ENCODE peak calls at places on chromosome 14, in nine cellular contexts. One of them, this sample, is unnamed.

GRCh38 chr14:104202259-104203070 is 64.1 kb downstream of the KIF26A start:
- DNase-seq in choroid plexus epithelial cell: no peak
- DNase-seq in PC-3: no peak
- DNase-seq in body of pancreas: peak; percentile 75
- DNase-seq in IMR-90: no peak
- DNase-seq in AG04450: no peak
- DNase-seq in HFF-Myc: no peak
- DNase-seq in CD4-positive, alpha-beta T cell: no peak
- DNase-seq in GM12864: no peak
- DNase-seq in this sample: peak; percentile 36

GRCh38 chr14:38079268-38079667 is 128.4 kb upstream of the SSTR1 start:
- DNase-seq in choroid plexus epithelial cell: peak; percentile 6
- DNase-seq in PC-3: peak; percentile 36
- DNase-seq in body of pancreas: no peak
- DNase-seq in IMR-90: peak; percentile 43
- DNase-seq in AG04450: peak; percentile 1
- DNase-seq in HFF-Myc: no peak
- DNase-seq in CD4-positive, alpha-beta T cell: no peak
- DNase-seq in GM12864: no peak
- DNase-seq in this sample: no peak

GRCh38 chr14:61103541-61104339 is 122.7 kb downstream of the SLC38A6 start:
- DNase-seq in choroid plexus epithelial cell: peak; percentile 97
- DNase-seq in PC-3: peak; percentile 99
- DNase-seq in body of pancreas: peak; percentile 52
- DNase-seq in IMR-90: peak; percentile 99
- DNase-seq in AG04450: peak; percentile 95
- DNase-seq in HFF-Myc: peak; percentile 94
- DNase-seq in CD4-positive, alpha-beta T cell: no peak
- DNase-seq in GM12864: peak; percentile 60
- DNase-seq in this sample: peak; percentile 77

GRCh38 chr14:100592972-100593371 is 5.8 kb upstream of the BEGAIN start:
- DNase-seq in choroid plexus epithelial cell: no peak
- DNase-seq in PC-3: no peak
- DNase-seq in body of pancreas: no peak
- DNase-seq in IMR-90: no peak
- DNase-seq in AG04450: no peak
- DNase-seq in HFF-Myc: no peak
- DNase-seq in CD4-positive, alpha-beta T cell: no peak
- DNase-seq in GM12864: no peak
- DNase-seq in this sample: no peak

GRCh38 chr14:29140059-29140458 is 373.5 kb downstream of the FOXG1 start:
- DNase-seq in choroid plexus epithelial cell: no peak
- DNase-seq in PC-3: no peak
- DNase-seq in body of pancreas: no peak
- DNase-seq in IMR-90: no peak
- DNase-seq in AG04450: no peak
- DNase-seq in HFF-Myc: no peak
- DNase-seq in CD4-positive, alpha-beta T cell: no peak
- DNase-seq in GM12864: no peak
- DNase-seq in this sample: no peak

GRCh38 chr14:76326918-76327689 is 48.8 kb upstream of the ESRRB start:
- DNase-seq in choroid plexus epithelial cell: no peak
- DNase-seq in PC-3: no peak
- DNase-seq in body of pancreas: no peak
- DNase-seq in IMR-90: no peak
- DNase-seq in AG04450: no peak
- DNase-seq in HFF-Myc: no peak
- DNase-seq in CD4-positive, alpha-beta T cell: no peak
- DNase-seq in GM12864: no peak
- DNase-seq in this sample: no peak

GRCh38 chr14:22545842-22546721 is 42.9 kb downstream of the DAD1 start:
- DNase-seq in choroid plexus epithelial cell: peak; percentile 84
- DNase-seq in PC-3: peak; percentile 77
- DNase-seq in body of pancreas: no peak
- DNase-seq in IMR-90: peak; percentile 89
- DNase-seq in AG04450: peak; percentile 67
- DNase-seq in HFF-Myc: peak; percentile 70
- DNase-seq in CD4-positive, alpha-beta T cell: no peak
- DNase-seq in GM12864: no peak
- DNase-seq in this sample: no peak

GRCh38 chr14:101200008-101200649 is 296.6 kb upstream of the RTL1 start:
- DNase-seq in choroid plexus epithelial cell: no peak
- DNase-seq in PC-3: no peak
- DNase-seq in body of pancreas: no peak
- DNase-seq in IMR-90: no peak
- DNase-seq in AG04450: no peak
- DNase-seq in HFF-Myc: no peak
- DNase-seq in CD4-positive, alpha-beta T cell: no peak
- DNase-seq in GM12864: no peak
- DNase-seq in this sample: no peak

GRCh38 chr14:58415636-58416559 is 11.4 kb downstream of the TIMM9 start:
- DNase-seq in choroid plexus epithelial cell: no peak
- DNase-seq in PC-3: no peak
- DNase-seq in body of pancreas: no peak
- DNase-seq in IMR-90: no peak
- DNase-seq in AG04450: no peak
- DNase-seq in HFF-Myc: no peak
- DNase-seq in CD4-positive, alpha-beta T cell: no peak
- DNase-seq in GM12864: no peak
- DNase-seq in this sample: no peak

GRCh38 chr14:42884100-42884499 is 1277.4 kb downstream of the LRFN5 start:
- DNase-seq in choroid plexus epithelial cell: peak; percentile 77
- DNase-seq in PC-3: peak; percentile 66
- DNase-seq in body of pancreas: no peak
- DNase-seq in IMR-90: peak; percentile 93
- DNase-seq in AG04450: peak; percentile 79
- DNase-seq in HFF-Myc: peak; percentile 33
- DNase-seq in CD4-positive, alpha-beta T cell: no peak
- DNase-seq in GM12864: no peak
- DNase-seq in this sample: no peak

GRCh38 chr14:104394606-104394910 is 185.0 kb upstream of the C14orf180 start:
- DNase-seq in choroid plexus epithelial cell: no peak
- DNase-seq in PC-3: no peak
- DNase-seq in body of pancreas: no peak
- DNase-seq in IMR-90: no peak
- DNase-seq in AG04450: no peak
- DNase-seq in HFF-Myc: no peak
- DNase-seq in CD4-positive, alpha-beta T cell: no peak
- DNase-seq in GM12864: no peak
- DNase-seq in this sample: no peak

GRCh38 chr14:69288001-69288771 is 28.2 kb downstream of the GALNT16 start:
- DNase-seq in choroid plexus epithelial cell: peak; percentile 80
- DNase-seq in PC-3: peak; percentile 47
- DNase-seq in body of pancreas: peak; percentile 50
- DNase-seq in IMR-90: peak; percentile 42
- DNase-seq in AG04450: peak; percentile 15
- DNase-seq in HFF-Myc: no peak
- DNase-seq in CD4-positive, alpha-beta T cell: no peak
- DNase-seq in GM12864: no peak
- DNase-seq in this sample: peak; percentile 10

GRCh38 chr14:83247925-83248639 is 1714.4 kb upstream of the SEL1L start:
- DNase-seq in choroid plexus epithelial cell: no peak
- DNase-seq in PC-3: no peak
- DNase-seq in body of pancreas: no peak
- DNase-seq in IMR-90: no peak
- DNase-seq in AG04450: no peak
- DNase-seq in HFF-Myc: no peak
- DNase-seq in CD4-positive, alpha-beta T cell: no peak
- DNase-seq in GM12864: no peak
- DNase-seq in this sample: no peak

GRCh38 chr14:23895480-23895879 is 58.1 kb upstream of the DHRS4 start:
- DNase-seq in choroid plexus epithelial cell: peak; percentile 4
- DNase-seq in PC-3: peak; percentile 10
- DNase-seq in body of pancreas: no peak
- DNase-seq in IMR-90: no peak
- DNase-seq in AG04450: no peak
- DNase-seq in HFF-Myc: no peak
- DNase-seq in CD4-positive, alpha-beta T cell: no peak
- DNase-seq in GM12864: no peak
- DNase-seq in this sample: no peak

GRCh38 chr14:104676694-104677505 is 12.5 kb upstream of the INF2 start:
- DNase-seq in choroid plexus epithelial cell: peak; percentile 31
- DNase-seq in PC-3: no peak
- DNase-seq in body of pancreas: no peak
- DNase-seq in IMR-90: no peak
- DNase-seq in AG04450: no peak
- DNase-seq in HFF-Myc: no peak
- DNase-seq in CD4-positive, alpha-beta T cell: no peak
- DNase-seq in GM12864: no peak
- DNase-seq in this sample: no peak

GRCh38 chr14:104885031-104885972 is 20.2 kb downstream of the CEP170B start:
- DNase-seq in choroid plexus epithelial cell: no peak
- DNase-seq in PC-3: no peak
- DNase-seq in body of pancreas: no peak
- DNase-seq in IMR-90: no peak
- DNase-seq in AG04450: no peak
- DNase-seq in HFF-Myc: no peak
- DNase-seq in CD4-positive, alpha-beta T cell: no peak
- DNase-seq in GM12864: no peak
- DNase-seq in this sample: no peak

GRCh38 chr14:68952544-68953535 is 26.3 kb downstream of the ACTN1 start:
- DNase-seq in choroid plexus epithelial cell: peak; percentile 70
- DNase-seq in PC-3: no peak
- DNase-seq in body of pancreas: no peak
- DNase-seq in IMR-90: peak; percentile 94
- DNase-seq in AG04450: peak; percentile 86
- DNase-seq in HFF-Myc: peak; percentile 89
- DNase-seq in CD4-positive, alpha-beta T cell: no peak
- DNase-seq in GM12864: no peak
- DNase-seq in this sample: no peak

GRCh38 chr14:103022669-103023044 is 34.7 kb downstream of the CDC42BPB start:
- DNase-seq in choroid plexus epithelial cell: peak; percentile 50
- DNase-seq in PC-3: no peak
- DNase-seq in body of pancreas: no peak
- DNase-seq in IMR-90: no peak
- DNase-seq in AG04450: no peak
- DNase-seq in HFF-Myc: no peak
- DNase-seq in CD4-positive, alpha-beta T cell: no peak
- DNase-seq in GM12864: no peak
- DNase-seq in this sample: no peak

GRCh38 chr14:57182760-57183503 is 85.8 kb downstream of the EXOC5 start:
- DNase-seq in choroid plexus epithelial cell: peak; percentile 39
- DNase-seq in PC-3: peak; percentile 67
- DNase-seq in body of pancreas: no peak
- DNase-seq in IMR-90: peak; percentile 2
- DNase-seq in AG04450: no peak
- DNase-seq in HFF-Myc: no peak
- DNase-seq in CD4-positive, alpha-beta T cell: no peak
- DNase-seq in GM12864: no peak
- DNase-seq in this sample: peak; percentile 13

GRCh38 chr14:31829256-31829923 is 247.7 kb upstream of the ARHGAP5 start:
- DNase-seq in choroid plexus epithelial cell: peak; percentile 92
- DNase-seq in PC-3: peak; percentile 13
- DNase-seq in body of pancreas: no peak
- DNase-seq in IMR-90: peak; percentile 91
- DNase-seq in AG04450: peak; percentile 76
- DNase-seq in HFF-Myc: peak; percentile 75
- DNase-seq in CD4-positive, alpha-beta T cell: no peak
- DNase-seq in GM12864: no peak
- DNase-seq in this sample: no peak

DNA sequence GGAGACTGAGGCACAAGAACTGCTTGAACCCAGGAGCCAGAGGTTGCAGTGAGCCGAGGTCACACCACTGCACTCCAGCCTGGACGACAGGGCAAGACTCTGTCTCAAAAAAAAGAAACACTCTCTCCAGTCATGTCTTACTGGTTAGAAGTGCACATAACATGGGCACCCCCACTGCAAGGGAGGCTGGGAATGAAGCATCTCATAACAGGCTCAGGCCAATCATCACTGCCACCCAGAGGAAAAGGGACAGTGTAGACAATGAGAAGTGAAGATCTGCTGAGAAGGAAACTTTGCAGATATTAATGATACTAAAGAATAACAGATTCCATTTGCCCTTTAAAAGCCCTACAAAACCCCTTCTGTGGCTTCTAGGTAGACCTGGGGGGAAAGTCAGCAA is 66.9 kb downstream of the ITPK1 start:
- DNase-seq in choroid plexus epithelial cell: no peak
- DNase-seq in PC-3: no peak
- DNase-seq in body of pancreas: no peak
- DNase-seq in IMR-90: no peak
- DNase-seq in AG04450: no peak
- DNase-seq in HFF-Myc: no peak
- DNase-seq in CD4-positive, alpha-beta T cell: no peak
- DNase-seq in GM12864: no peak
- DNase-seq in this sample: no peak
- TF ChIP-seq CTCF in choroid plexus epithelial cell: no peak
- TF ChIP-seq CTCF in PC-3: no peak
- TF ChIP-seq CTCF in body of pancreas: no peak
- TF ChIP-seq CTCF in IMR-90: no peak
- TF ChIP-seq CTCF in AG04450: no peak
- TF ChIP-seq CTCF in HFF-Myc: no peak
- TF ChIP-seq CTCF in CD4-positive, alpha-beta T cell: no peak
- TF ChIP-seq CTCF in GM12864: no peak
- TF ChIP-seq CTCF in this sample: no peak

GRCh38 chr14:46580941-46581671 is 70.5 kb downstream of the RPL10L start:
- DNase-seq in choroid plexus epithelial cell: peak; percentile 73
- DNase-seq in PC-3: peak; percentile 58
- DNase-seq in body of pancreas: peak; percentile 4
- DNase-seq in IMR-90: no peak
- DNase-seq in AG04450: no peak
- DNase-seq in HFF-Myc: no peak
- DNase-seq in CD4-positive, alpha-beta T cell: no peak
- DNase-seq in GM12864: no peak
- DNase-seq in this sample: peak; percentile 50
- TF ChIP-seq CTCF in choroid plexus epithelial cell: peak; percentile 74
- TF ChIP-seq CTCF in PC-3: peak; percentile 86
- TF ChIP-seq CTCF in body of pancreas: peak; percentile 23
- TF ChIP-seq CTCF in IMR-90: no peak
- TF ChIP-seq CTCF in AG04450: no peak
- TF ChIP-seq CTCF in HFF-Myc: peak; percentile 10
- TF ChIP-seq CTCF in CD4-positive, alpha-beta T cell: no peak
- TF ChIP-seq CTCF in GM12864: peak; percentile 61
- TF ChIP-seq CTCF in this sample: no peak

DNA sequence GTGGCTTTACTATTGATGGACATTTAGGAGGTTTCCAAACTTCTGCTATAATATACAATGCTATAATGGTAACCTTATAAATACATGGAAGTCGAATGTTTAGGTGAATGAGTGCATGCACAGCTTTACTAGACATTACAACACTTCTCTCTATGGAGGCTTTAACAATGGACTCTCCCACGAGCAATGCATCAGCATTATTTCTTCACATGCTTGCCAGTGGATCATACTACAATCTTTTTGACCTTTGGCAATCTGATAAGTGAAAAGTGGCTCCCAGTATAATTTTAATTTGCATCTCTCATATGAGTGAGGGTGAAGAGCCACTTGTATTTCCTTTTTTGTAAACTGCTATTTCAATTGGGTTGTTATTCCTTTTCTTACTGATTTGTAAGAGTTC is 18.2 kb downstream of the RDH12 start:
- DNase-seq in choroid plexus epithelial cell: no peak
- DNase-seq in PC-3: no peak
- DNase-seq in body of pancreas: no peak
- DNase-seq in IMR-90: no peak
- DNase-seq in AG04450: no peak
- DNase-seq in HFF-Myc: no peak
- DNase-seq in CD4-positive, alpha-beta T cell: no peak
- DNase-seq in GM12864: no peak
- DNase-seq in this sample: no peak
- TF ChIP-seq CTCF in choroid plexus epithelial cell: no peak
- TF ChIP-seq CTCF in PC-3: no peak
- TF ChIP-seq CTCF in body of pancreas: no peak
- TF ChIP-seq CTCF in IMR-90: no peak
- TF ChIP-seq CTCF in AG04450: no peak
- TF ChIP-seq CTCF in HFF-Myc: no peak
- TF ChIP-seq CTCF in CD4-positive, alpha-beta T cell: no peak
- TF ChIP-seq CTCF in GM12864: no peak
- TF ChIP-seq CTCF in this sample: no peak

GRCh38 chr14:91935621-91936020 is 11.9 kb downstream of the FBLN5 start:
- DNase-seq in choroid plexus epithelial cell: no peak
- DNase-seq in PC-3: no peak
- DNase-seq in body of pancreas: no peak
- DNase-seq in IMR-90: no peak
- DNase-seq in AG04450: no peak
- DNase-seq in HFF-Myc: no peak
- DNase-seq in CD4-positive, alpha-beta T cell: no peak
- DNase-seq in GM12864: no peak
- DNase-seq in this sample: no peak
- TF ChIP-seq CTCF in choroid plexus epithelial cell: no peak
- TF ChIP-seq CTCF in PC-3: no peak
- TF ChIP-seq CTCF in body of pancreas: no peak
- TF ChIP-seq CTCF in IMR-90: no peak
- TF ChIP-seq CTCF in AG04450: no peak
- TF ChIP-seq CTCF in HFF-Myc: no peak
- TF ChIP-seq CTCF in CD4-positive, alpha-beta T cell: no peak
- TF ChIP-seq CTCF in GM12864: no peak
- TF ChIP-seq CTCF in this sample: no peak

This sample was measured in Calu3.